ENCODE peak calls at places on chromosomes 12 and 14, in nine cellular contexts. O is lower leg skin, P is endodermal cell, Q is PC-9, Y is stomach, B is A549, W is lung, V is ovary, K is Panc1. L is an unnamed sample.

GRCh38 chr12:7060353-7060954 is at the start of gene C1S:
- DNase-seq in P (peak), O (peak), Q (peak), K (no peak), B (peak), V (peak), Y (peak), W (peak), L (peak)

GRCh38 chr14:90495357-90496276 is 98.8 kb downstream of the CALM1 start:
- DNase-seq in V (peak), K (no peak), Y (peak), Q (no peak), O (no peak), P (peak), B (peak), W (no peak), L (peak)

GRCh38 chr14:100531591-100532121 is 55.6 kb downstream of the BEGAIN start:
- DNase-seq in W (peak), V (peak), B (no peak), Y (peak), P (no peak), O (no peak), Q (no peak), K (no peak), L (no peak)

GRCh38 chr12:57131896-57132744 is 3.8 kb downstream of the LRP1 start:
- DNase-seq in K (no peak), W (no peak), Q (no peak), V (no peak), P (peak), B (no peak), Y (no peak), O (no peak), L (no peak)

GRCh38 chr12:92424338-92424737 is 278.5 kb upstream of the PLEKHG7 start:
- DNase-seq in V (no peak), Q (no peak), K (no peak), O (no peak), B (no peak), W (no peak), Y (no peak), P (no peak), L (peak)

GRCh38 chr12:42360747-42361403 is 34.9 kb downstream of the PPHLN1 start:
- DNase-seq in Q (no peak), K (no peak), Y (no peak), P (no peak), B (no peak), O (no peak), V (no peak), W (no peak), L (no peak)

GRCh38 chr12:130086777-130087176 is 75.5 kb upstream of the FZD10 start:
- DNase-seq in W (no peak), Y (no peak), O (no peak), Q (no peak), B (no peak), K (no peak), V (no peak), P (no peak), L (no peak)

GRCh38 chr12:75876843-75877587 is 154.6 kb downstream of the PHLDA1 start:
- DNase-seq in Q (no peak), O (no peak), V (no peak), Y (no peak), W (no peak), B (no peak), P (peak), K (no peak), L (no peak)

GRCh38 chr12:92027243-92027642 is 118.4 kb downstream of the BTG1 start:
- DNase-seq in K (no peak), Q (no peak), O (no peak), P (no peak), B (no peak), V (no peak), Y (no peak), W (no peak), L (no peak)

GRCh38 chr14:104694991-104695659 is 5.7 kb downstream of the INF2 start:
- DNase-seq in W (no peak), V (no peak), Q (no peak), Y (peak), B (no peak), O (no peak), P (no peak), K (no peak), L (peak)

GRCh38 chr14:68794130-68794855 is 1.4 kb upstream of the ZFP36L1 start:
- DNase-seq in V (peak), W (peak), K (no peak), Q (peak), B (peak), Y (peak), O (peak), P (peak), L (peak)

GRCh38 chr12:88549929-88550328 is 30.3 kb downstream of the KITLG start:
- DNase-seq in V (no peak), P (no peak), B (no peak), K (no peak), O (no peak), W (no peak), Y (no peak), Q (no peak), L (no peak)

GRCh38 chr12:57835366-57836288 is 10.9 kb downstream of the CTDSP2 start:
- DNase-seq in Y (no peak), W (no peak), B (no peak), V (no peak), Q (no peak), K (no peak), O (no peak), P (no peak), L (no peak)

GRCh38 chr12:124744659-124745467 is 118.8 kb downstream of the SCARB1 start:
- DNase-seq in W (no peak), P (peak), Q (no peak), K (no peak), B (peak), O (no peak), V (no peak), Y (no peak), L (no peak)

GRCh38 chr14:69901113-69901951 is 22.1 kb downstream of the SMOC1 start:
- DNase-seq in Y (no peak), B (no peak), Q (no peak), K (no peak), V (no peak), O (no peak), W (no peak), P (no peak), L (no peak)

GRCh38 chr12:123243851-123244250 is 10.6 kb downstream of the MTRFR start:
- DNase-seq in W (no peak), K (no peak), Q (no peak), P (no peak), O (no peak), Y (no peak), V (no peak), B (peak), L (no peak)

GRCh38 chr12:67540920-67541624 is 107.5 kb upstream of the DYRK2 start:
- DNase-seq in W (no peak), O (no peak), V (no peak), K (no peak), B (no peak), Y (no peak), P (no peak), Q (no peak), L (no peak)

GRCh38 chr12:75722714-75723200 is 211.3 kb upstream of the KRR1 start:
- DNase-seq in K (no peak), Q (no peak), P (no peak), Y (no peak), V (peak), B (peak), W (peak), O (peak), L (peak)

GRCh38 chr14:105889666-105890473 is 363.5 kb downstream of the TMEM121 start:
- DNase-seq in V (no peak), K (no peak), Y (no peak), B (no peak), Q (no peak), W (no peak), O (no peak), P (peak), L (no peak)

GRCh38 chr12:123106640-123107359 is 44.1 kb downstream of the PITPNM2 start:
- DNase-seq in P (peak), B (peak), K (no peak), O (no peak), W (peak), Y (no peak), V (no peak), Q (no peak), L (no peak)

GRCh38 chr12:25960176-25960575 is 1.7 kb downstream of the RASSF8 start:
- DNase-seq in P (peak), K (no peak), B (peak), Y (no peak), O (no peak), V (no peak), W (no peak), Q (no peak), L (peak)
- H3K4me3 ChIP-seq in P (peak), K (peak), B (peak), Y (peak), O (no peak), V (peak), W (no peak), Q (peak), L (peak)

GRCh38 chr14:52683985-52684520 is 11.3 kb downstream of the ERO1A start:
- DNase-seq in O (no peak), Y (no peak), Q (no peak), K (no peak), W (no peak), P (no peak), B (peak), V (no peak), L (peak)

DNA sequence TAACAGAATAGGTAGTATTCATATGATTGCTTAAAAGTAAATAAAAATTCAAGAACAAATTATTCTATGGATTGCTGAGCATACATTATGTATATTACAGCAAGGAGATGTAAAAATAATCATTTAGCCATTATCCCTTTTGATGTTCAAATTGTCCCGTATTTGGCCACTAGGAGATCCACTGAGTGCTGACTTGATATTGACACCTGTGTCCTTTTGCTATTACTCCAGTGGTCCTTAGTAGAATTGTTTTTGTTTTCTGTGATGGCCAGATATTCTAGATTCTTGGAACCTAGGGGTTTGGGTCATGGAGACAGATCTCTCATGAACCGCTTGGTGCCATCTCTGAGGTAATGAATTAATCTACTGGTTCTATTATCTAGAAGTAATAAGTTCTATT is 16.8 kb downstream of the ERO1A start:
- DNase-seq in Y (no peak), W (no peak), O (no peak), K (no peak), P (no peak), V (no peak), Q (peak), B (peak), L (no peak)
- TF ChIP-seq CTCF in Y (no peak), W (no peak), O (no peak), K (peak), P (peak), V (no peak), Q (peak), B (peak), L (peak)

GRCh38 chr12:106580671-106581508 is 1.9 kb upstream of the RFX4 start:
- DNase-seq in V (no peak), P (peak), W (no peak), B (no peak), Y (no peak), O (no peak), K (no peak), Q (no peak), L (no peak)
- H3K4me3 ChIP-seq in V (no peak), P (peak), W (no peak), B (peak), Y (peak), O (no peak), K (no peak), Q (no peak), L (no peak)

DNA sequence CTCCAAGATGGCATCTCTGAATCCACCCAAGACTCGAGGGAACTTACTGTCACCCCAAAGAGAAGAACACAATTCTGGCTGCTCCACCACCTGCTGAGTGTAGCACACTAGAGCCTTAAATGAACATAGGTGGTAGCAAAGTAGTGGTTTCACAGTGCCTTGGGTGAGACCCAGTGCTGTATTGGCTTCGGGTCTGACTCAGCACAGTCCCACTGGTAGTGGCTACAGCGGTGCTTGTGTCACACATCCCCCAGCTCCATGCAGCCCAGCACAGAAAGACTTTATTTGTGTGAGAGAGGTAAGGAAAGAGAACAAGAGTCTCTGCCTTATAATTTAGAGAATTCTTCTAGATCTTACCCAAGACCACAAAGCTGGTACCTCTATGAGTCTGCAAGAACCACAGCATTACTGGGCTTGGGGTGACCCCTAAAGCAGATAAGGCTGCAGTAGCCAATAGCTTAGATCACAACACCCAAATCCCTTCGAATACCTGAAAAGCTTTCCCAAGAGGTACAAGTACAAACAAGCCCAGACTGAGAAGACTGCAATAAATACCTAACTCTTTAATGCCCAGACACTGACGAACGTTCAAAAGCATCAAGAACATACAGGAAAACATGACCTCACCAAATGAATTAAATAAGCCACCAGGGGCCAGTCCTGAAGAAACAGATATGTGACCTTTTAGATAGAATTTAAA is 83.3 kb upstream of the SLC38A4 start:
- DNase-seq in O (no peak), Q (no peak), P (no peak), V (no peak), Y (no peak), B (no peak), W (no peak), K (no peak), L (no peak)
- TF ChIP-seq CTCF in O (no peak), Q (no peak), P (no peak), V (no peak), Y (no peak), B (no peak), W (no peak), K (no peak), L (no peak)

DNA sequence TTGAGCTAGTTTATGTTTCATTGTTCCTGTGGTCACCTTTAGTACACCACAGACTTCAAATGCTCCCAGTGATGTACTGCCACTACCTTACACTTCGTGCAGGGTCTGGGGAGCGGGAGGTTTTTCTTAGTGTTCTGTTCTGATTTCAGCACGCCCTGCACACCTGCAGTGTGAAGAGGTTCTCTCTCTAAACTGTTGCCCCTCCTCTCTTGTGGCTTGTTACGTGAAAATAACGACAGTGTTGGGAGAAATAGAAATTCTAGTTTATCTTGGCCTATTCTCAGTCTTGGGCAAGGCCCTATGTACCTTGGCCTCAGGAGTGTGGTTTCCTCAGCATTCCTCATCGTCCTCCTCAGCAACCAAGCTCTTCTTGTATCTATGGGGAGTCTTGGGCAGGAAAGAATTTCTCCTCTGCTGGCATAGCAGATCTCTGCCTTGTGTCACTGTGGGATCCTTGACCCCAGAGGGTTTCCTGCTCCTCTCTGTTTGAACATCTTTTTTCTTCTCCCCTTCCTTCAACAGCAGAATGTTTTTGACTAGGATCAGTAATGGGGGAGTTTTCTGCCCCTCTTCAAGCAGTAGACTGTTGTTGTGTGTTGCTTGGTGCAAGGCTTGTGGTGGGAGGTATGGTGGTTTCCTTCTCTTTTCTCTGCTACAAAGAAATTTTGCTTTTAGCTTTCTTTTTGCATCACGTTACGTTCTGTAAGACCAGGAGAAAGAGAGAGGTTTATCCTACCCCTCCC is 48.7 kb downstream of the EIF2S3B start:
- DNase-seq in W (no peak), Y (no peak), P (no peak), B (no peak), K (no peak), O (no peak), Q (no peak), V (no peak), L (peak)
- H3K4me3 ChIP-seq in W (no peak), Y (no peak), P (no peak), B (no peak), K (no peak), O (no peak), Q (no peak), V (no peak), L (no peak)

DNA sequence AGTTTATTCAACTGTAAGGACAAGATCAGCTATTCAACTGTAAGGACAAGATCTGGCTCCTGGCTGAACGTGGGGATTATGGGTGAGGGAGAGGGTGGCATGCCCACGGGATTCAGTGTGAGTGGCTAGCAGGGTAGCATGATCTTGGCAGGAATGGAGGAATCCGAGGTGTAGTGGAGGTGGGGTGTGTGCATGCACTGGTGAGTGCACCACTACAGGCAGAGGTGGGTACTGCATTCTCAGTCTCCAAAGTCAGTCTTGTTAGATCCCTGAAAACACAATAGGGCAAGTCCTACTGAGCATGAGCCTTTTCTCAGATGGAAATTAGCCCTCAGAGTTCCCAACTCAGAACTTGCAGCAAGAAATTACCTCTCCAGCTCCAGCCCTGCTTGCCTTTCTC is 32.2 kb upstream of the DCD start:
- DNase-seq in V (no peak), O (no peak), Q (no peak), B (peak), Y (peak), W (no peak), P (peak), K (peak), L (no peak)
- TF ChIP-seq CTCF in V (no peak), O (no peak), Q (peak), B (peak), Y (peak), W (no peak), P (peak), K (peak), L (peak)

GRCh38 chr14:65042731-65043372 is 56.2 kb downstream of the FNTB start:
- DNase-seq in B (no peak), V (no peak), Q (no peak), K (no peak), P (no peak), W (no peak), O (no peak), Y (peak), L (no peak)

GRCh38 chr14:65045011-65045410 is 57.3 kb downstream of the MAX start:
- DNase-seq in Q (no peak), W (no peak), P (no peak), V (no peak), B (no peak), Y (no peak), O (no peak), K (no peak), L (no peak)

GRCh38 chr14:65045691-65046090 is 56.6 kb downstream of the MAX start:
- DNase-seq in Q (no peak), P (no peak), V (no peak), K (no peak), W (no peak), O (no peak), Y (no peak), B (no peak), L (no peak)

GRCh38 chr14:65044596-65044959 is 57.7 kb downstream of the MAX start:
- DNase-seq in Y (no peak), Q (no peak), K (no peak), V (no peak), W (peak), O (no peak), B (no peak), P (no peak), L (no peak)

DNA sequence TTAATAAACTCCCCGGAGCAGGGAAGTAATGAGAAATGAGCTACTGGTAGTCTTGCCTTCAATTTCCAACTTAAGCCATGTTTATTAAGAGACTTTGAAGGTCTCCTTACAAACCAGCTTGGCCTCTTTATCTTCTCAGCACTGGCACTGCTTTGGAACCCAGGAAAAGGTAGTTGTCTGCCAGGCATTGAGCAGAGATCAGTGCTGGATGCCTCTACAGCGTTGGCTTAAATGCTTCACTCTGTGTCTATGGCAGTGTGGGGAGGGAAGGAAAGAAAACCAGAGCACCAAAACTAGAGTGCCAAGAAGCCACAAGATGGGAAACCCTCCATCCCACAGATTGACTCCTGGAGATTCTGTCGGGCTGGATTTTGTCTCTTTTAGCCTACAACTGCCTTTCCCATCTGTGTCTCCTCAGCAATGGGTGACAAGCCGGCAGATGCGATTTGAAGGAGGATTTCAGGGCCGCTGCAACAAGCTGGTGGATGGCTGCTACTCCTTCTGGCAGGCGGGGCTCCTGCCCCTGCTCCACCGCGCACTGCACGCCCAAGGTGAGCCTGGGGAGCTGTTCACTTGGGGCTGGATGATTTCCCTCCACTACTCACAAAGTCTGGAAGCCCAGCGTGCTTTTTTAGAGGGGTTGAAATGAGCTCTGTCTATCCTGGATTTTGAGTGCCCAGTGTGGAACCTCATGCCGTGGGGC is 57.3 kb downstream of the FNTB start:
- DNase-seq in Q (no peak), Y (no peak), B (no peak), V (no peak), K (no peak), P (no peak), O (no peak), W (no peak), L (no peak)
- H3K4me3 ChIP-seq in Q (no peak), Y (no peak), B (no peak), V (no peak), K (no peak), P (no peak), O (no peak), W (no peak), L (no peak)

L was measured in astrocyte of the spinal cord.